ENCODE peak calls at places on chromosomes 3 and 15, in four cellular contexts. M, G, X and Y are unnamed samples.

GRCh38 chr3:25664066-25664809 is 469 bp downstream of the TOP2B start:
- DNase-seq in M (peak), G (peak), X (no peak), Y (peak)

GRCh38 chr3:149909923-149910322 is 60.8 kb downstream of the PFN2 start:
- DNase-seq in M (no peak), G (no peak), X (no peak), Y (no peak)

GRCh38 chr15:29939404-29939803 is 117.1 kb upstream of the TJP1 start:
- DNase-seq in M (no peak), G (no peak), X (peak), Y (peak)

GRCh38 chr3:184379375-184380209 is at the start of gene CHRD:
- DNase-seq in M (peak), G (no peak), X (no peak), Y (no peak)

GRCh38 chr15:59274126-59274970 is 67.7 kb downstream of the LDHAL6B start:
- DNase-seq in M (no peak), G (no peak), X (peak), Y (peak)

GRCh38 chr3:159911011-159911663 is 77.5 kb upstream of the IL12A start:
- DNase-seq in M (no peak), G (no peak), X (no peak), Y (no peak)

GRCh38 chr3:183044547-183045229 is 54.6 kb downstream of the MCCC1 start:
- DNase-seq in M (no peak), G (no peak), X (no peak), Y (no peak)

GRCh38 chr15:69979269-69979668 is 118.4 kb downstream of the TLE3 start:
- DNase-seq in M (no peak), G (no peak), X (peak), Y (peak)

GRCh38 chr3:151159806-151160205 is 43.2 kb downstream of the GPR171 start:
- DNase-seq in M (no peak), G (no peak), X (no peak), Y (no peak)

GRCh38 chr3:60622349-60622748 is 628.9 kb downstream of the FHIT start:
- DNase-seq in M (no peak), G (no peak), X (no peak), Y (no peak)

GRCh38 chr3:197750863-197751737 is 1.4 kb downstream of the FYTTD1 start:
- DNase-seq in M (peak), G (peak), X (peak), Y (peak)

GRCh38 chr3:54777141-54777540 is 150.7 kb downstream of the LRTM1 start:
- DNase-seq in M (no peak), G (no peak), X (no peak), Y (no peak)

GRCh38 chr15:43920815-43921214 is 94.0 kb downstream of the WDR76 start:
- DNase-seq in M (no peak), G (no peak), X (no peak), Y (no peak)

GRCh38 chr3:129005526-129006303 is 4.6 kb downstream of the EFCC1 start:
- DNase-seq in M (peak), G (no peak), X (no peak), Y (no peak)

GRCh38 chr3:183768114-183768513 is 57.3 kb downstream of the MAP6D1 start:
- DNase-seq in M (no peak), G (no peak), X (no peak), Y (no peak)

GRCh38 chr3:122977645-122978466 is 49.7 kb downstream of the SEMA5B start:
- DNase-seq in M (peak), G (no peak), X (peak), Y (peak)

GRCh38 chr3:81742581-81742980 is 18.9 kb downstream of the GBE1 start:
- DNase-seq in M (no peak), G (no peak), X (no peak), Y (no peak)

GRCh38 chr3:31747785-31748184 is 215.1 kb downstream of the STT3B start:
- DNase-seq in M (no peak), G (no peak), X (no peak), Y (no peak)

GRCh38 chr15:101813803-101814534 is 2.0 kb downstream of the OR4F15 start:
- DNase-seq in M (no peak), G (no peak), X (peak), Y (no peak)

GRCh38 chr3:186598108-186598784 is 14.6 kb upstream of the AHSG start:
- DNase-seq in M (peak), G (no peak), X (peak), Y (peak)

GRCh38 chr15:100221461-100222348 is 120.1 kb downstream of the ADAMTS17 start:
- DNase-seq in M (no peak), G (no peak), X (no peak), Y (no peak)

GRCh38 chr3:100436951-100437350 is 35.6 kb downstream of the LNP1 start:
- DNase-seq in M (no peak), G (no peak), X (no peak), Y (no peak)

GRCh38 chr3:124699686-124700396 is 30.4 kb upstream of the UMPS start:
- DNase-seq in M (peak), G (no peak), X (no peak), Y (no peak)

GRCh38 chr3:129118745-129119144 is 2.9 kb downstream of the RAB43 start:
- DNase-seq in M (no peak), G (no peak), X (no peak), Y (no peak)

GRCh38 chr3:148202386-148202785 is 495.3 kb upstream of the AGTR1 start:
- DNase-seq in M (no peak), G (no peak), X (no peak), Y (no peak)

GRCh38 chr3:14798231-14798630 is 20.5 kb upstream of the FGD5 start:
- DNase-seq in M (no peak), G (no peak), X (no peak), Y (no peak)

GRCh38 chr15:66961407-66961884 is 104.0 kb upstream of the SMAD3 start:
- DNase-seq in M (no peak), G (no peak), X (no peak), Y (no peak)

GRCh38 chr3:105747056-105747455 is 121.8 kb downstream of the CBLB start:
- DNase-seq in M (no peak), G (no peak), X (peak), Y (peak)

GRCh38 chr15:35211240-35211952 is 126.3 kb upstream of the NANOGP8 start:
- DNase-seq in M (no peak), G (no peak), X (no peak), Y (no peak)

GRCh38 chr15:58169934-58170333 is 31.8 kb downstream of the AQP9 start:
- DNase-seq in M (no peak), G (no peak), X (no peak), Y (no peak)

GRCh38 chr3:55162031-55162784 is 234.3 kb upstream of the LRTM1 start:
- DNase-seq in M (no peak), G (no peak), X (no peak), Y (peak)

GRCh38 chr3:185824467-185825378 is at the start of gene IGF2BP2:
- DNase-seq in M (peak), G (peak), X (peak), Y (peak)

GRCh38 chr3:14360123-14360881 is 42.1 kb upstream of the SLC6A6 start:
- DNase-seq in M (no peak), G (no peak), X (no peak), Y (no peak)

GRCh38 chr3:171741377-171741776 is 68.9 kb downstream of the PLD1 start:
- DNase-seq in M (no peak), G (no peak), X (no peak), Y (no peak)

GRCh38 chr15:58469432-58470353 is 37.9 kb downstream of the LIPC start:
- DNase-seq in M (peak), G (no peak), X (peak), Y (peak)

GRCh38 chr3:136604961-136605360 is 147.2 kb downstream of the STAG1 start:
- DNase-seq in M (no peak), G (no peak), X (peak), Y (no peak)

GRCh38 chr3:124177070-124177469 is 185.1 kb upstream of the ROPN1 start:
- DNase-seq in M (no peak), G (no peak), X (no peak), Y (no peak)

GRCh38 chr3:66500575-66501482 is at the start of gene LRIG1:
- DNase-seq in M (peak), G (peak), X (peak), Y (peak)

GRCh38 chr3:179558742-179559364 is 3.9 kb upstream of the ACTL6A start:
- DNase-seq in M (peak), G (peak), X (peak), Y (peak)

DNA sequence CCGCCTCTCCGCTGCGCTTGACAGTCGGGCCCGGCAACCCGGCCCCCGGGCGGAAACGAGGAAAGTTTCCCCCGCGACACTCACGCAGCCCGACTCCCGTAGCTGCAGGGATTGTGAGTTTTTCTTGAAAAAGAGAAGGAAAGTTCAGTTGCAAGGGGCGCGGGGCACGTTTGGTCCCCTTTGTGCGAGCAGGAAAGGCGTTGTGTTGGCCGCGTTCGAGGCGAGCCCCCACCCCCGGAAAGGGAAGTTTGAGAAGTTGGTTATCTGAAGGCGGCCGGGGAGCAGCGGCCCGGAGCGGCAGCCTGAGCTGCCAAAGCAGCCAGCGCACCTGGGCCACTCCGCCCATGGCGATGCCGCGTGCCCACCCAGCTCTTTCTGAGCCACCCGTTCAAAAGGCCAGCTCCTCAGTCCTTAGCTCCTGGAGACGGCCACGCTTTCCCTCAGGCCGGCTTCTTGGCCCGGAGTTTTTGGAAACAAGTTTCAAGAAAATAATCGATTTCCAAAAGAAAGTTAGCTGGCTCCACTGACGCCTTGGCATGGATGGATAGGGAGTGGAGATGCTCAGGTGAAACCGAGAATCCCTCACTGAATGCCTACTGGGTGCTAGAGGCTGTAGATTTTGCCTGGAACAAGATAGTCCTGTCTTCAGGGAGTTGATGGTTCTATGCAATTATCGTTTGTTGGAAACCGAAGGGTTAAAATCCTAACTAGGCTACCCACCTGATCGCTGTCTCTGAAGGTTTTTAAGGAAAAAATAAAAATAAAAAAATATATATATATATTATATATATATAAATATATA is 832 bp downstream of the TGFBR2 start:
- DNase-seq in M (peak), G (peak), X (peak), Y (peak)
- TF ChIP-seq CTCF in M (no peak), G (no peak), X (no peak), Y (no peak)

DNA sequence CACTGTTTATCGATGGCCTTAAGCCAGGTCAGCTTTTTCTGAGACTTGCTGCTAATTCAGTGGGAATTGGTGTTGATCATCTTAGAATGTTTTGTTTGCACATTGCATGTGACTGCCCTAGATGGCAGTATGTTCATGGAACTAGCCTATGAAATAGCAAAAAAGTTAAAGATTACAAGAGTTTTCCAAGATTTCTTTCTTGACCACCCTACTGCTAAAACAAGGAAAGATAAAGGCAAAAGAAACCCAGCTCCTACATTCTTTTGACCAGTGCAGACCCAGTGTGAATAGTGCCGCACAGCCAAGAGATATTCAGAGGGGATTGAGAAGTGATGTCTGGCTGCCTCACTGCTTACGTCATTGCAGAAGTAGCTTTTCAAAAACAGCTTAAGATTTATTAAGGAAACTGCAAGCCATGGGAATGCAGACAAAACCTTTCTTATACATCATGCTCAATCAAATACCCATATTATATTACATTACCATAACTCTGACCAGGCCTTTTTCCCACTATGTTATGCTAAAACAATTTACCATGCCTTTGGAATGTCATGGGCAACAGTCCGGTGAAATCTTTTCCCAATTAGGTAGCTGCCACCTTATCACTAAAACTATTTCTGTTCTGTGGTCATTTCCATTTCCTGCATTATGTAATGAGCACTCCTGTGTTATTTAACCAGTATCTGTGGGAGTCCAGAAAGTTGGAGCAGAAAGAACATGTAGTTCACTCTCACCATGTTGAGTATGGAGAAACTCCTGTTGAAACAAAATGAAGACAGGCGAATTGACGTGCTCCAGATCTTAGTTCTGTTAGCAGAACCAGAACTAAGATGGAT is 6.0 kb downstream of the PHLDB2 start:
- DNase-seq in M (no peak), G (no peak), X (peak), Y (no peak)
- TF ChIP-seq CTCF in M (no peak), G (no peak), X (no peak), Y (peak)

GRCh38 chr3:152915695-152916094 is 80.8 kb downstream of the P2RY1 start:
- DNase-seq in M (no peak), G (no peak), X (peak), Y (no peak)

GRCh38 chr3:152909180-152909883 is 74.4 kb downstream of the P2RY1 start:
- DNase-seq in M (peak), G (no peak), X (peak), Y (peak)

GRCh38 chr3:152905631-152906030 is 70.7 kb downstream of the P2RY1 start:
- DNase-seq in M (no peak), G (no peak), X (no peak), Y (no peak)

GRCh38 chr3:152910966-152911365 is 76.0 kb downstream of the P2RY1 start:
- DNase-seq in M (no peak), G (no peak), X (peak), Y (no peak)

DNA sequence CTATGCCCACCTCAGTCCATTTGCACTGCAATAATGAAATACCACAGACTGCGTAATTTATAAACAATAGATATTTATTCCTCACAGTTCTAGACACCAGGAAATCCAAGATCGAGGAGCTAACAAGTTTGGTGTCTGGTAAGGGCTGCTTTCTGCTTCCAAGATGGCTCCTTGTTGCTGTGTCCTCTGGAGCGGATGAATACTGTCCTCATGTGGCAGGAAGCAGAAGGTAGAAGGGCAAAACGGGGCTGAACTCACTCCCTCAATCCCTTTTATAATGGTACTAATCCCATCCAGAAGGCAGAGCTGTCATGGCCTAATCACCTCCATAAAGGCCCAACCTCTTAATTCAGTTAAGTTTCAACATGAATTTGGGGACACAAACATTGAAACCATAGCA is 75.3 kb downstream of the P2RY1 start:
- DNase-seq in M (no peak), G (no peak), X (peak), Y (no peak)
- TF ChIP-seq CTCF in M (no peak), G (no peak), X (peak), Y (no peak)

DNA sequence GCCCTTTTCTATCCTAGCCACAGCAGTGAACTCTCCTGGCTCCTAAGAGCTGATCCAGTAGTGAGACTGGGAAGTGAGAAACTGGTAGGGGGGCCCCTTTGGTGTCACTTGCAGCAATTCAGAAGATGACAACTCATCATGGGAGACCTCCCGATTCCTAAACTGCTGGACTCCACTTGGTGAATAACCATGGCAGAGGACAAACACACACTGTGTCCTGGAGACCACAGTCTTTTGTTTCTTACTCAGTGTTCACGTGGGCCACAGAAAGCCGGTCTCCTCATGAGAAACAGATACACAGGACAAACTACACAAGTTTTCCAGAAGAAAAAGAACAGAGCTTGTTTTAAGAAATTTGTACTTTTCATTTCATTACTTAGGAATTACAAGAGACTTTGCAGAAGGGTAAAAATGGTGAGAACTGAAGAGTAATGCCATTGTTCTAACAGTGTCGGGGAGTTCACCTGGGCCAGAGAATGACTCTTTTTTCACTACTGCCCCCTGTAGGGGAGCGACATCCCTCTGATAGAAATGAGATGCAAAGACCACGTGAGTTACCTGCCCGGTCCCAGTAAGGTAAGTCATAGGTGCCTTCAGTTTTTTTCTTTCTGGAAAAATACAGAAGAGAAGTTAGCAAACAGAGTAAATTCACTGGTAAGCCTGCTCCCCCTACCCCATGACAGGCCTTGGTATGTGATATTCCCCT is 38.1 kb downstream of the ST3GAL6 start:
- DNase-seq in M (no peak), G (no peak), X (no peak), Y (no peak)
- TF ChIP-seq CTCF in M (peak), G (no peak), X (no peak), Y (peak)